ENCODE peak calls at places on chromosomes 5 and 9, in six cellular contexts. F is stimulated activated CD8-positive, alpha-beta memory T cell treated with anti-CD3 and anti-CD28 coated beads, Interleukin-2, amount 100 ng/mL, for 1 hour; X is AG04449; J is pons; R is DMS79 treated with DMSO at 0.1 percent for 48 hours; O is GM12865. U is an unnamed sample.

GRCh38 chr9:99115947-99116543 is 11.1 kb downstream of the TGFBR1 start:
- DNase-seq in F (no peak), O (no peak), X (no peak), R (no peak), J (no peak), U (no peak)

GRCh38 chr9:70517926-70518325 is 103.5 kb upstream of the KLF9 start:
- DNase-seq in R (no peak), F (no peak), X (no peak), J (no peak), O (no peak), U (no peak)

GRCh38 chr5:135205616-135206349 is 171.8 kb upstream of the PITX1 start:
- DNase-seq in O (no peak), F (no peak), J (no peak), R (no peak), X (no peak), U (no peak)

GRCh38 chr9:125950880-125951471 is 203.8 kb downstream of the PBX3 start:
- DNase-seq in X (no peak), O (no peak), F (no peak), R (no peak), J (no peak), U (no peak)

GRCh38 chr9:8570776-8571175 is 771.2 kb upstream of the DMAC1 start:
- DNase-seq in X (no peak), O (no peak), F (no peak), J (no peak), R (no peak), U (no peak)

GRCh38 chr9:137480686-137481683 is 21.9 kb upstream of the NSMF start:
- DNase-seq in O (no peak), R (no peak), X (no peak), J (no peak), F (no peak), U (no peak)

GRCh38 chr5:51109786-51110410 is 273.4 kb upstream of the ISL1 start:
- DNase-seq in R (no peak), X (no peak), F (no peak), O (no peak), J (peak), U (no peak)

GRCh38 chr9:130696139-130696650 is 2.6 kb downstream of the EXOSC2 start:
- DNase-seq in X (no peak), O (no peak), F (no peak), R (no peak), J (no peak), U (no peak)

GRCh38 chr5:86971034-86971511 is 296.6 kb upstream of the RASA1 start:
- DNase-seq in X (no peak), J (peak), R (no peak), F (no peak), O (peak), U (peak)

GRCh38 chr5:137039939-137040515 is 459.1 kb downstream of the SPOCK1 start:
- DNase-seq in F (no peak), X (no peak), R (peak), J (peak), O (no peak), U (no peak)

GRCh38 chr5:172545291-172545761 is 91.0 kb upstream of the SH3PXD2B start:
- DNase-seq in X (no peak), R (no peak), F (no peak), J (no peak), O (no peak), U (no peak)

GRCh38 chr9:82604947-82605656 is 457.8 kb downstream of the RASEF start:
- DNase-seq in O (no peak), F (no peak), J (peak), X (no peak), R (no peak), U (no peak)

GRCh38 chr5:109468737-109469420 is 59.1 kb upstream of the PJA2 start:
- DNase-seq in J (peak), O (peak), F (peak), X (peak), R (peak), U (peak)

U was measured in MV-4-11.